ENCODE peak calls at places on chromosomes 12 and 14, in four cellular contexts. R is IMR-90, Z is endothelial cell of umbilical vein, J is GM12878. B is an unnamed sample.
A peak's percentile ranks its signal among the peaks of the same experiment; 100 is the strongest.

GRCh38 chr12:121789233-121789781 is 4.2 kb downstream of the RHOF start:
- DNase-seq in R (no peak), Z (no peak), J (no peak), B (no peak)

GRCh38 chr14:39102265-39102968 is 618 bp downstream of the SEC23A start:
- DNase-seq in R (peak; percentile 44), Z (peak; percentile 58), J (no peak), B (no peak)

GRCh38 chr12:25937096-25937495 is 21.4 kb upstream of the RASSF8 start:
- DNase-seq in R (no peak), Z (no peak), J (no peak), B (no peak)

GRCh38 chr14:77059276-77059934 is 30.9 kb upstream of the IRF2BPL start:
- DNase-seq in R (peak; percentile 91), Z (peak; percentile 94), J (no peak), B (peak; percentile 77)

GRCh38 chr12:111443586-111443985 is 37.9 kb downstream of the SH2B3 start:
- DNase-seq in R (peak; percentile 80), Z (no peak), J (no peak), B (no peak)

GRCh38 chr12:16012086-16012485 is 101.0 kb downstream of the DERA start:
- DNase-seq in R (peak; percentile 61), Z (peak; percentile 26), J (no peak), B (peak; percentile 4)

GRCh38 chr14:105376521-105377440 is 21.6 kb upstream of the TEX22 start:
- DNase-seq in R (no peak), Z (no peak), J (no peak), B (peak; percentile 33)

GRCh38 chr12:1491983-1492697 is 102.2 kb downstream of the FBXL14 start:
- DNase-seq in R (no peak), Z (no peak), J (no peak), B (peak; percentile 58)

GRCh38 chr12:117790948-117791347 is 177.8 kb downstream of the KSR2 start:
- DNase-seq in R (no peak), Z (no peak), J (no peak), B (no peak)

GRCh38 chr12:49088190-49088931 is 6.2 kb downstream of the DHH start:
- DNase-seq in R (peak; percentile 94), Z (peak; percentile 91), J (peak; percentile 44), B (peak; percentile 97)

GRCh38 chr12:59895161-59895785 is 299.4 kb downstream of the SLC16A7 start:
- DNase-seq in R (no peak), Z (no peak), J (no peak), B (no peak)

GRCh38 chr14:69910871-69911270 is 31.7 kb downstream of the SMOC1 start:
- DNase-seq in R (no peak), Z (no peak), J (no peak), B (no peak)

GRCh38 chr12:105228494-105228893 is 7.5 kb downstream of the APPL2 start:
- DNase-seq in R (peak; percentile 80), Z (peak; percentile 73), J (no peak), B (no peak)

GRCh38 chr12:66947119-66947518 is 268.2 kb upstream of the GRIP1 start:
- DNase-seq in R (no peak), Z (no peak), J (no peak), B (no peak)

GRCh38 chr14:87522575-87522974 is 470.4 kb downstream of the GALC start:
- DNase-seq in R (no peak), Z (no peak), J (no peak), B (no peak)

GRCh38 chr12:32681272-32681671 is 2.2 kb downstream of the DNM1L start:
- DNase-seq in R (no peak), Z (no peak), J (no peak), B (no peak)

GRCh38 chr14:64137657-64138290 is 156.4 kb downstream of the ESR2 start:
- DNase-seq in R (peak; percentile 8), Z (peak; percentile 20), J (no peak), B (no peak)

GRCh38 chr12:111942557-111942956 is 70.4 kb downstream of the TMEM116 start:
- DNase-seq in R (peak; percentile 94), Z (peak; percentile 76), J (no peak), B (no peak)

GRCh38 chr12:57630891-57631433 is 2.0 kb downstream of the B4GALNT1 start:
- DNase-seq in R (no peak), Z (no peak), J (no peak), B (no peak)

GRCh38 chr12:5083955-5084849 is 40.5 kb downstream of the KCNA5 start:
- DNase-seq in R (peak; percentile 71), Z (peak; percentile 59), J (peak; percentile 23), B (peak; percentile 39)

GRCh38 chr12:132659146-132659545 is 28.0 kb downstream of the POLE start:
- DNase-seq in R (no peak), Z (no peak), J (no peak), B (no peak)

GRCh38 chr14:88233915-88234314 is 89.2 kb downstream of the KCNK10 start:
- DNase-seq in R (no peak), Z (peak; percentile 9), J (no peak), B (peak; percentile 32)

DNA sequence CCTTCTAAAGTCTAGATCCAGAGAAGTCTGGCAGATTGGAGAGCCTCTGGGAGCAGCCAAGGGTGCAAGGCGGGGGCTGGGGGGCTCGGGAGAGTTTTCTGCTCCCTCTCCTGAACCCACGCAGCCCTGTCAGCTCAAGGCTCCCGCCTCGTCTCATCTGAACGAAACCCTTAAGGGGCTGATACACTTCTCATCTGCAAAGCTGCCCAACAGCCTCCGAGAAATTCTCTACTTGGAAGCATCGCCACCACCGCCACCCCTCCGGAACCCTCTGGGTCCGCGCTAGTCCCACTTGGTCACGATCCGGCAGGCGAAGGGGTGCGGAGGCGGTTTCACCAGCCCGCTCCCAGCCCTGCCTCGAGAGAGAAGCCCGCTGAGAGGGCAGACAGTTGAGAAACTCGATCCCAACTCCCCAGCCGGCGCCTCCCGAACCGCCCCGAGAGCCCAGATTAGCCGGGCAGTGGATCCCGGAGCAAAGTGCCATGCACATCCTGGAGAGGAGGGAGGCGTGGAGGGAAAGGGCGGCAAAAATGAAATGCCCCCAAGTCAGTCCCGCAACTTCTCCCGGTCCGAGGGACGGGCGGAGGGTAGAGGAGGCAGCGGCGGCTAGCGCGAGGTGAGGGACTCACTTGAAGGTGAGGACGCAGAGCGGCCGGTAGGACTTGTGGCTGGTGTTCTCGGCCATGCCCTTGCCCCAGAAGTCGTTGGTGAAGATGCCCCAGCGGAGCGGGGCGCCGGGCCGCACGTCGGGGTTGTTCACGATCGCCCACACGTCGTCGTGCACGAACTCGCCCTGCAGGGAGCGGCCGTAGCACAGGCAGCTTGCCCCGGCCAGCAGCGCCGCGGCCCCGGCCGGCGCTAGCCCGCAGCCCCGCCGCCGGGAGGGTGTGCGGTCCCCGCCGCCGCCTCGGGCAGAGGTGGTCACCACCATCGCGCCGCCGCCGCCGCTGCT is 645 bp downstream of the TMTC1 start:
- DNase-seq in R (peak; percentile 31), Z (peak; percentile 49), J (no peak), B (no peak)
- TF ChIP-seq FOS in R (no peak), Z (no peak), J (no peak), B (no peak)

GRCh38 chr12:9243999-9244649 is 35.9 kb upstream of the PZP start:
- DNase-seq in R (no peak), Z (no peak), J (no peak), B (no peak)
- TF ChIP-seq FOS in R (no peak), Z (no peak), J (no peak), B (no peak)

GRCh38 chr12:23884909-23885308 is 64.6 kb downstream of the SOX5 start:
- DNase-seq in R (no peak), Z (no peak), J (no peak), B (no peak)
- TF ChIP-seq FOS in R (no peak), Z (no peak), J (no peak), B (no peak)

DNA sequence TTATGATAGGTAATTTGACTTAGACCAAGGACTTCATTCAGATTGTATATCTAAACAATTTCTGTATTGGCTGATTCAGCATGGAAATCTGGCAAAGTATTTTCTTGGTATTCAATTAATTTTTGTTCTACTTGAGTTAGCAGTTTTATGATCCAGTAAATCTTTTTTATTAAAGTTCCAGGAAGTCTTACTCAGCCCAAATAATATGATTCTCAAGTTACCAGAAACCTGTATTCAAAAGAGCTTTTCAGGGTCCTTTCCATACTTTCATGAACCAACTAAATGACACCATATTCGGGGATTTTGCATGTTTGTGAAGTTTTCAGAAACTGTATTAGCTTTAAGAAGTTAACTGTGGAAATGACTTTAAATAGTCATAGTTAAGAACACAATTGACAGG is 662.6 kb downstream of the LRFN5 start:
- DNase-seq in R (no peak), Z (no peak), J (no peak), B (no peak)
- TF ChIP-seq FOS in R (no peak), Z (no peak), J (no peak), B (no peak)

B was measured in K562.